ENCODE peak calls at places on chromosomes 2 and 18, in four cellular contexts. X is GM12878, Q is H1, F is HCT116. J is an unnamed sample.

GRCh38 chr2:204535764-204536163 is 9.5 kb upstream of the PARD3B start:
- DNase-seq in X (no peak), Q (no peak), F (no peak), J (no peak)

GRCh38 chr2:25103287-25103871 is 61.5 kb downstream of the EFR3B start:
- DNase-seq in X (no peak), Q (no peak), F (no peak), J (no peak)

GRCh38 chr2:71933467-71934319 is 214.0 kb downstream of the CYP26B1 start:
- DNase-seq in X (no peak), Q (peak; percentile 35), F (peak; percentile 28), J (peak; percentile 68)

GRCh38 chr18:62196079-62196478 is 9.0 kb downstream of the RELCH start:
- DNase-seq in X (no peak), Q (peak; percentile 53), F (no peak), J (no peak)

GRCh38 chr2:225272173-225272572 is 127.3 kb upstream of the NYAP2 start:
- DNase-seq in X (no peak), Q (no peak), F (no peak), J (peak; percentile 9)

GRCh38 chr2:118865106-118865505 is 17.7 kb upstream of the EN1 start:
- DNase-seq in X (peak; percentile 19), Q (peak; percentile 67), F (peak; percentile 45), J (no peak)

GRCh38 chr18:58313491-58314032 is 269.5 kb downstream of the NEDD4L start:
- DNase-seq in X (no peak), Q (no peak), F (no peak), J (no peak)

GRCh38 chr2:74515271-74516069 is 1.2 kb downstream of the TLX2 start:
- DNase-seq in X (no peak), Q (peak; percentile 75), F (no peak), J (no peak)

GRCh38 chr2:213232649-213233437 is 51.4 kb upstream of the SPAG16 start:
- DNase-seq in X (peak; percentile 100), Q (no peak), F (no peak), J (no peak)

GRCh38 chr18:52995875-52996274 is 655.9 kb downstream of the DCC start:
- DNase-seq in X (no peak), Q (no peak), F (no peak), J (no peak)

GRCh38 chr2:43225788-43226557 is 433 bp downstream of the ZFP36L2 start:
- DNase-seq in X (no peak), Q (peak; percentile 80), F (no peak), J (peak; percentile 58)

GRCh38 chr2:15941970-15942710 is 1.8 kb downstream of the MYCN start:
- DNase-seq in X (no peak), Q (peak; percentile 72), F (no peak), J (peak; percentile 49)

GRCh38 chr2:202545523-202545922 is 89.2 kb upstream of the FAM117B start:
- DNase-seq in X (no peak), Q (no peak), F (no peak), J (no peak)

GRCh38 chr18:79588636-79589481 is 90.7 kb upstream of the CTDP1 start:
- DNase-seq in X (no peak), Q (peak; percentile 59), F (no peak), J (no peak)

GRCh38 chr2:43312751-43313641 is 86.6 kb upstream of the ZFP36L2 start:
- DNase-seq in X (no peak), Q (no peak), F (no peak), J (no peak)

GRCh38 chr2:213171147-213171546 is 19.7 kb upstream of the IKZF2 start:
- DNase-seq in X (no peak), Q (no peak), F (no peak), J (no peak)

GRCh38 chr2:60759654-60760053 is 3.6 kb downstream of the PAPOLG start:
- DNase-seq in X (no peak), Q (no peak), F (no peak), J (no peak)

GRCh38 chr2:35933031-35933430 is 422.5 kb upstream of the CRIM1 start:
- DNase-seq in X (no peak), Q (no peak), F (no peak), J (no peak)

GRCh38 chr2:35931626-35932025 is 424.0 kb upstream of the CRIM1 start:
- DNase-seq in X (no peak), Q (no peak), F (no peak), J (no peak)

GRCh38 chr2:35931115-35931514 is 424.5 kb upstream of the CRIM1 start:
- DNase-seq in X (no peak), Q (no peak), F (no peak), J (no peak)

DNA sequence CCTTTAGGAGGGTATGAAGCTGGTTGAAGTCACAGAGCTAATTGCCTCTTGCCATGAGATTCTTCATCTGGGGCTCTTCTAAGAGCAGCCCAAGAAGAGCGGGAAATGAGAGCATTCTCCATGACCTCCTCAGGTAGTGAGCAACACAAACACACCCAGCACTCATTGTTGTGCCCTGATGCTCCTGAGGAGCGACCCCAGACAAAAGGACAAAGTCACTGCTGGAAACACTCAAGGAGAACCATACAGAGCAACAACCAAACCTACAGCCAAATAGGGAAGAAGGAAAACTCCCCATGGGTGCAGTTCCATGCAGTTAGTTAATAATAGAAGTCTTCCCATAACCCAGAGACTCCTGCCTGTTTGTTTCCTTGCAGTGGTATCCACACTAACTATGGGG is 426.0 kb upstream of the CRIM1 start:
- DNase-seq in X (no peak), Q (no peak), F (no peak), J (no peak)
- TF ChIP-seq JUND in X (no peak), Q (no peak), F (no peak), J (no peak)

GRCh38 chr2:127697482-127698180 is 3.7 kb upstream of the SFT2D3 start:
- DNase-seq in X (no peak), Q (no peak), F (no peak), J (no peak)

GRCh38 chr2:127695491-127696472 is 5.5 kb upstream of the SFT2D3 start:
- DNase-seq in X (no peak), Q (peak; percentile 82), F (peak; percentile 27), J (no peak)

GRCh38 chr2:127690696-127691095 is 10.6 kb upstream of the SFT2D3 start:
- DNase-seq in X (no peak), Q (no peak), F (no peak), J (no peak)

GRCh38 chr2:127698553-127699355 is 2.5 kb upstream of the SFT2D3 start:
- DNase-seq in X (no peak), Q (no peak), F (no peak), J (no peak)

GRCh38 chr2:127694986-127695385 is 6.3 kb upstream of the SFT2D3 start:
- DNase-seq in X (no peak), Q (no peak), F (no peak), J (no peak)
- TF ChIP-seq JUND in X (no peak), Q (no peak), F (no peak), J (no peak)

GRCh38 chr2:207073791-207074678 is 91.7 kb downstream of the KLF7 start:
- DNase-seq in X (no peak), Q (no peak), F (no peak), J (no peak)

GRCh38 chr2:207083361-207084080 is 82.2 kb downstream of the KLF7 start:
- DNase-seq in X (no peak), Q (no peak), F (no peak), J (no peak)

GRCh38 chr2:207082619-207083018 is 83.1 kb downstream of the KLF7 start:
- DNase-seq in X (no peak), Q (no peak), F (no peak), J (no peak)

GRCh38 chr2:207075456-207075855 is 90.3 kb downstream of the KLF7 start:
- DNase-seq in X (no peak), Q (no peak), F (no peak), J (no peak)

GRCh38 chr2:207078186-207078798 is 87.5 kb downstream of the KLF7 start:
- DNase-seq in X (no peak), Q (no peak), F (no peak), J (no peak)
- TF ChIP-seq JUND in X (no peak), Q (no peak), F (no peak), J (no peak)

GRCh38 chr2:11312770-11313471 is 31.5 kb downstream of the ROCK2 start:
- DNase-seq in X (no peak), Q (no peak), F (no peak), J (no peak)

GRCh38 chr2:11311543-11311942 is 32.9 kb downstream of the ROCK2 start:
- DNase-seq in X (no peak), Q (no peak), F (no peak), J (no peak)

GRCh38 chr2:11307764-11308415 is 36.5 kb downstream of the ROCK2 start:
- DNase-seq in X (no peak), Q (no peak), F (no peak), J (no peak)

GRCh38 chr2:11309706-11310105 is 34.7 kb downstream of the ROCK2 start:
- DNase-seq in X (no peak), Q (no peak), F (no peak), J (no peak)

GRCh38 chr2:11310212-11310611 is 34.2 kb downstream of the ROCK2 start:
- DNase-seq in X (no peak), Q (no peak), F (no peak), J (no peak)
- TF ChIP-seq JUND in X (no peak), Q (no peak), F (no peak), J (no peak)

GRCh38 chr2:216194013-216194412 is 84.9 kb downstream of the XRCC5 start:
- DNase-seq in X (no peak), Q (no peak), F (no peak), J (no peak)

GRCh38 chr2:216192181-216192580 is 83.0 kb downstream of the XRCC5 start:
- DNase-seq in X (no peak), Q (no peak), F (no peak), J (no peak)

GRCh38 chr2:216194561-216194960 is 85.4 kb downstream of the XRCC5 start:
- DNase-seq in X (no peak), Q (no peak), F (no peak), J (no peak)

GRCh38 chr2:216192931-216193330 is 83.8 kb downstream of the XRCC5 start:
- DNase-seq in X (no peak), Q (no peak), F (no peak), J (peak; percentile 26)

GRCh38 chr2:216195565-216195978 is 86.4 kb downstream of the XRCC5 start:
- DNase-seq in X (no peak), Q (no peak), F (no peak), J (no peak)
- TF ChIP-seq JUND in X (no peak), Q (no peak), F (no peak), J (no peak)

DNA sequence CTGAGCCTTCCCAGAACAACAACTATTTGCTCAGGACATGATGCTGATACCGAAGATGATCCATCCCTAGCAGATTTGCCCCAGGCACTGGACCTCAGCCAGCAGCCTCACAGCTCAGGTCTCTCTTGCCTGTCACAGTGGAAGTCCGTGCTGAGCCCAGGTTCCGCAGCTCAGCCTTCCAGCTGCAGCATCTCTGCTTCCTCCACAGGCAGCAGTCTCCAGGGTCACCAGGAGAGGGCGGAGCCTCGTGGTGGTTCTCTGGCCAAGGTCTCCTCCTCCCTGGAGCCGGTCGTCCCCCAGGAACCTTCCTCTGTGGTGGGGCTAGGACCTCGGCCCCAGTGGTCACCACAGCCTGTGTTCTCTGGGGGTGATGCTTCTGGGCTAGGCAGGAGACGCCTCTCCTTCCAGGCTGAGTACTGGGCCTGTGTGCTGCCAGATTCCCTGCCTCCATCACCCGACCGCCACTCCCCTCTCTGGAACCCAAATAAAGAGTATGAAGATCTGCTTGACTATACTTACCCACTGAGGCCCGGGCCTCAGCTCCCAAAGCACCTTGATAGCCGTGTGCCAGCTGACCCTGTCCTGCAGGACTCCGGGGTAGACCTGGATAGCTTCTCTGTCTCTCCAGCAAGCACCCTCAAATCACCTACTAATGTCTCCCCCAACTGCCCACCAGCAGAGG is 15.4 kb downstream of the CEP68 start:
- DNase-seq in X (no peak), Q (peak; percentile 61), F (no peak), J (no peak)
- TF ChIP-seq JUND in X (no peak), Q (no peak), F (no peak), J (no peak)

J was measured in T47D.